ENCODE peak calls at places on chromosomes 11 and 22, in six cellular contexts. K is right lobe of liver, X is GM13976, O is nephron progenitor cell, T is foreskin fibroblast, U is OCI-LY7. F is an unnamed sample.

GRCh38 chr11:29306527-29306926 is 710.3 kb downstream of the KCNA4 start:
- DNase-seq in K (no peak), X (no peak), O (no peak), T (peak), U (no peak), F (no peak)

GRCh38 chr11:118343981-118344521 is at the start of gene CD3G:
- DNase-seq in K (no peak), X (no peak), O (no peak), T (no peak), U (no peak), F (peak)

GRCh38 chr11:35529971-35530495 is 4.6 kb upstream of the PAMR1 start:
- DNase-seq in K (no peak), X (no peak), O (no peak), T (peak), U (no peak), F (no peak)

GRCh38 chr11:64387916-64388315 is 29.0 kb downstream of the RPS6KA4 start:
- DNase-seq in K (no peak), X (no peak), O (no peak), T (no peak), U (no peak), F (no peak)

GRCh38 chr11:98307827-98308491 is 712.8 kb upstream of the CNTN5 start:
- DNase-seq in K (no peak), X (no peak), O (no peak), T (no peak), U (no peak), F (no peak)

GRCh38 chr11:57288771-57289579 is 35.8 kb downstream of the TNKS1BP1 start:
- DNase-seq in K (peak), X (no peak), O (peak), T (peak), U (no peak), F (no peak)

GRCh38 chr11:66845876-66846212 is 2.6 kb downstream of the RCE1 start:
- DNase-seq in K (no peak), X (no peak), O (no peak), T (no peak), U (no peak), F (no peak)

GRCh38 chr11:20596629-20597129 is 2.7 kb upstream of the SLC6A5 start:
- DNase-seq in K (no peak), X (no peak), O (peak), T (no peak), U (no peak), F (no peak)

GRCh38 chr22:26318975-26319374 is 110.1 kb upstream of the ASPHD2 start:
- DNase-seq in K (no peak), X (no peak), O (no peak), T (peak), U (no peak), F (no peak)

GRCh38 chr22:30452861-30453260 is 19.0 kb downstream of the SEC14L3 start:
- DNase-seq in K (no peak), X (no peak), O (no peak), T (no peak), U (no peak), F (no peak)

GRCh38 chr11:6559375-6559774 is 44.0 kb downstream of the RRP8 start:
- DNase-seq in K (no peak), X (no peak), O (no peak), T (no peak), U (no peak), F (no peak)

GRCh38 chr11:118153976-118154375 is 1.4 kb upstream of the SCN4B start:
- DNase-seq in K (no peak), X (no peak), O (no peak), T (no peak), U (no peak), F (no peak)

GRCh38 chr11:96744697-96745096 is 354.9 kb downstream of the JRKL start:
- DNase-seq in K (no peak), X (no peak), O (no peak), T (no peak), U (no peak), F (no peak)

GRCh38 chr22:46581580-46582244 is 38.5 kb upstream of the GRAMD4 start:
- DNase-seq in K (peak), X (no peak), O (no peak), T (no peak), U (no peak), F (peak)

GRCh38 chr11:19460718-19461405 is 220.1 kb upstream of the E2F8 start:
- DNase-seq in K (no peak), X (no peak), O (no peak), T (no peak), U (no peak), F (no peak)

GRCh38 chr11:12430912-12431311 is 53.5 kb downstream of the PARVA start:
- DNase-seq in K (no peak), X (no peak), O (no peak), T (peak), U (no peak), F (no peak)

GRCh38 chr11:118634435-118635236 is 27.2 kb downstream of the PHLDB1 start:
- DNase-seq in K (peak), X (no peak), O (peak), T (peak), U (no peak), F (no peak)

GRCh38 chr22:39997939-39998726 is 3.4 kb downstream of the FAM83F start:
- DNase-seq in K (peak), X (no peak), O (peak), T (no peak), U (no peak), F (no peak)

DNA sequence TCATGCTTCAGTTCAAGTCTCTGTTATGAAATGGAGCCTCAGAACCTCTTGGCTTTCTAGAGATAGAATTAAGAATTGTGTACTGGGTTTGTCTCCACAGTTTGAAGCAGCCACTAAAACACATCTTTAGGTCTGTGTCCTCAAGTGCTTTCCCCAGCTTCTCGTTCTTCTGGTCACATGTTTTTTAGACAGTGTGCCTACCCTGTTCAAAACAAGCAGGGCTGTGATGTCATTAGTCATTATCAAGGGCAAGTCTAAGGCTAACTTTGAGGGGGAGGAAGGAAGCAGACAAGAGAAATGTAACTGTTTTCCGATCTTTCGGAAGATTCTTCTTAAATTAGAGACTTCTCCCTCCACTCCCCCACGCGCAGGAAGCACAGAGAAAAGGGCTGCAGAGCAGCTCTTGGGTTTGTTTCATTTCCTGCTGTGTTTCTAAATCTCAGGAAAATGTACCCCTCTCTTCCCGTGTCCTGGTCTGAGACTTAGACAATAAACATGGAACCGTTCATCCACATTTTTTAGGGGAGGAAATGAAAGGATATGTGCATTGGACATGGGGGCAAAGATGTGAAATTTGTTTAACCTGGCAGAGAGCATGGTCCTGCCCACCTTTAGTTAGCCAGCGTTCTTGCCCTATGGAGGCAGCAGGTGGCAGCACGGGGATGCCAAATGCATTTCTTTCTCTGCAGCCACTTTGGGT is 3.1 kb downstream of the AKIP1 start:
- DNase-seq in K (no peak), X (peak), O (peak), T (peak), U (peak), F (peak)
- TF ChIP-seq CTCF in K (peak), X (peak), O (peak), T (peak), U (peak), F (peak)

GRCh38 chr22:24706050-24706449 is 68.5 kb downstream of the PIWIL3 start:
- DNase-seq in K (no peak), X (no peak), O (peak), T (no peak), U (no peak), F (no peak)
- TF ChIP-seq CTCF in K (no peak), X (no peak), O (peak), T (no peak), U (no peak), F (no peak)

GRCh38 chr11:70230840-70231710 is 28.0 kb downstream of the FADD start:
- DNase-seq in K (no peak), X (no peak), O (no peak), T (no peak), U (no peak), F (no peak)

GRCh38 chr11:70229737-70230136 is 26.6 kb downstream of the FADD start:
- DNase-seq in K (peak), X (no peak), O (no peak), T (no peak), U (no peak), F (no peak)

GRCh38 chr11:70230151-70230839 is 27.2 kb downstream of the FADD start:
- DNase-seq in K (no peak), X (no peak), O (no peak), T (no peak), U (no peak), F (no peak)

GRCh38 chr11:70225629-70226582 is 22.8 kb downstream of the FADD start:
- DNase-seq in K (peak), X (no peak), O (no peak), T (no peak), U (no peak), F (no peak)

DNA sequence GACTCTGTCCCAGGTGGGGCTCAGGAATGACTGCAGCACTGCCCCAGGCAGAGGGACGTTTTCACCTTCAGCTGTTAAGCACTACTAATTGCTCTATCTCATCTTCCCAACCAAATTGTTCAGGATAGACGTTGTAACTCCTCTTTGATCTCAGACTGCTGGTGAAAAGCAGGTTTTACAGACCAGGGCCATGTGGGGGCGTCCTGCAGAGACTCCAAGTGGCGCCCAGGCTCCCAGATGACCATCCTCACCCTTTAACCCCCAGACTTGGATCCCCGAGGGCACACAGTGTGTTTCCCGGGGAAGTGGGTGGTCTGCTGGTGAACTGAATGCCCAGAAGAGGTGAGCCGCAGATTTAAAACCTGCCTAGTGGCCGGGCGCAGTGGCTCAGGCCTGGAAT is 23.9 kb downstream of the FADD start:
- DNase-seq in K (peak), X (no peak), O (peak), T (no peak), U (no peak), F (peak)
- TF ChIP-seq CTCF in K (no peak), X (no peak), O (no peak), T (peak), U (peak), F (no peak)

GRCh38 chr11:83456075-83456474 is 169.9 kb upstream of the CCDC90B start:
- DNase-seq in K (no peak), X (no peak), O (peak), T (no peak), U (no peak), F (no peak)
- TF ChIP-seq CTCF in K (no peak), X (no peak), O (no peak), T (no peak), U (no peak), F (no peak)

GRCh38 chr11:130162733-130163132 is 3.2 kb downstream of the ST14 start:
- DNase-seq in K (no peak), X (no peak), O (no peak), T (peak), U (peak), F (no peak)

GRCh38 chr11:130161441-130161840 is 1.9 kb downstream of the ST14 start:
- DNase-seq in K (no peak), X (no peak), O (no peak), T (no peak), U (peak), F (no peak)

GRCh38 chr11:130165601-130166456 is 6.2 kb downstream of the ST14 start:
- DNase-seq in K (no peak), X (no peak), O (no peak), T (no peak), U (peak), F (no peak)

GRCh38 chr11:130164221-130164570 is 4.6 kb downstream of the ST14 start:
- DNase-seq in K (no peak), X (no peak), O (no peak), T (no peak), U (no peak), F (no peak)

GRCh38 chr11:130163346-130164220 is 4.0 kb downstream of the ST14 start:
- DNase-seq in K (no peak), X (no peak), O (no peak), T (no peak), U (peak), F (no peak)
- TF ChIP-seq CTCF in K (no peak), X (no peak), O (no peak), T (no peak), U (peak), F (no peak)

DNA sequence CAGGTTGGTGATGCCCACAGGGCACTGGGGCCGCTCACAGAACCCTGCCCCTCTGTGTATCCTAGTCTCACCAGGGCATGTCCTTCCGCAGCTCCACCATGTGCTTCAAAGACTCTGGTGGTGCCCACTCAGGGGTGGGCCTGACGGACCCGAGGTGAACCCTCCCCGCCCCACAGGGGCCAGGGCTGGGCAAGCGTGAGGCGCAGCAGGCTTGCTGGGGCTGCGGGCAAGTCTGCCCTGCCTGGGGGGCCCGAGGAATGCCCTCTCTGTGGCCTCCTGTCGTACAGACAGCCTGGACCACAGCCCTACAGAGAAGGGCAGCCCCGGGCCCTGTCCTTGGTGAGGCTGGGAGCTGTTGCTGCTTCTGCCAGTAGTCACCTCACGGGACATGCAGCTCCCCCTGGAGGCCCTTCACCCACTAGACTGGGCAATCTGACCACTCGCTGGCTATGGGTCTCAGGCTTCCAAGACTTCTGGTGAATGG is 40.2 kb downstream of the TBX1 start:
- DNase-seq in K (peak), X (no peak), O (no peak), T (no peak), U (no peak), F (no peak)
- TF ChIP-seq CTCF in K (no peak), X (peak), O (no peak), T (peak), U (no peak), F (no peak)

GRCh38 chr11:16993495-16993894 is 20.7 kb downstream of the PLEKHA7 start:
- DNase-seq in K (no peak), X (no peak), O (no peak), T (no peak), U (no peak), F (no peak)

GRCh38 chr11:16987205-16987568 is 27.0 kb downstream of the PLEKHA7 start:
- DNase-seq in K (no peak), X (no peak), O (peak), T (no peak), U (no peak), F (no peak)

GRCh38 chr11:16989554-16989953 is 24.7 kb downstream of the PLEKHA7 start:
- DNase-seq in K (no peak), X (no peak), O (no peak), T (no peak), U (no peak), F (no peak)

GRCh38 chr11:16997624-16998023 is 16.6 kb downstream of the PLEKHA7 start:
- DNase-seq in K (peak), X (no peak), O (no peak), T (no peak), U (no peak), F (no peak)

GRCh38 chr11:16992846-16993245 is 21.4 kb downstream of the PLEKHA7 start:
- DNase-seq in K (no peak), X (no peak), O (no peak), T (no peak), U (no peak), F (no peak)
- TF ChIP-seq CTCF in K (no peak), X (no peak), O (no peak), T (no peak), U (no peak), F (no peak)

DNA sequence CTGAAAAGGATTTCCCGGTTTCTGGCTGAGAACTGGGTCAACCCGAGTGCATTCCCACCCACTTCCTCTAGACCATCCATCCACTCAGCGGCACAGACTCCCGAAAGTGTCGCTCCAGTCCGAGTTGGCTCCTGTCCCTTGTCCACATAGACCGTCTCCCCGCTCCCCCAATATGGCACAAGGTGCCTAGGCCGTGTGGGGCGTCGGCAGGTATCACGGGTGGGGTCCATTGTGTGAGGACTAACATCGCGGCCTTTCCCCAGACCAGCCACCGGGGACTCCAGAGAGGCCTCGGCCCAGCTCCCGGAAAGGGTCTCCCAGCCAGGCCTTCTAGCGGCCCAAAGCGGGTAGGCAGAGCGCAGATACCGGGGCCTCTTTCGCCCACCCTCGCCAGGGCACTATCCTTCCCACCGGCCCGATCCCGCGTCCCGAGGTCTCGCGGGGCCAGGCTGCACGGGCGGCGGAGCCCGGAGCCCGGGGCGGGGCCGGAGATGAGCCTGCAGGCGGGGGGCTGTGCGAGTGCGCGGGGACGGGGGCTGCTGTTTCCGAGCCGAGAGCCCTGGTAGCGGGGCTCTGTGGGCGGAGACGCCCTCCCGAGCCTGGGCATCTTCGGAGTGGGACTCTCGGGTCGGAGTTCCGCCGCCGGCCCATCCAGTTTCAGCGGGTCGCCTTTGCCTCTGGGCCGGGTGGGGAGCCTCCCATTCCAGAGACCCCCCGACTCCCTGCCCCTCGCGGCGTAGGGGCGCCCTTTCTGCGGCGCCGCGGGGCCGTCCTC is 21.1 kb downstream of the SERPINH1 start:
- DNase-seq in K (peak), X (peak), O (peak), T (peak), U (peak), F (peak)
- TF ChIP-seq CTCF in K (peak), X (no peak), O (peak), T (peak), U (no peak), F (no peak)

GRCh38 chr11:15854245-15854644 is 502.1 kb downstream of the SOX6 start:
- DNase-seq in K (no peak), X (no peak), O (no peak), T (no peak), U (no peak), F (no peak)

GRCh38 chr11:15849265-15849664 is 507.1 kb downstream of the SOX6 start:
- DNase-seq in K (no peak), X (no peak), O (no peak), T (no peak), U (no peak), F (no peak)

GRCh38 chr11:15848769-15849168 is 507.6 kb downstream of the SOX6 start:
- DNase-seq in K (no peak), X (no peak), O (no peak), T (no peak), U (no peak), F (no peak)

GRCh38 chr11:15850992-15851615 is 505.2 kb downstream of the SOX6 start:
- DNase-seq in K (no peak), X (no peak), O (no peak), T (no peak), U (no peak), F (no peak)

DNA sequence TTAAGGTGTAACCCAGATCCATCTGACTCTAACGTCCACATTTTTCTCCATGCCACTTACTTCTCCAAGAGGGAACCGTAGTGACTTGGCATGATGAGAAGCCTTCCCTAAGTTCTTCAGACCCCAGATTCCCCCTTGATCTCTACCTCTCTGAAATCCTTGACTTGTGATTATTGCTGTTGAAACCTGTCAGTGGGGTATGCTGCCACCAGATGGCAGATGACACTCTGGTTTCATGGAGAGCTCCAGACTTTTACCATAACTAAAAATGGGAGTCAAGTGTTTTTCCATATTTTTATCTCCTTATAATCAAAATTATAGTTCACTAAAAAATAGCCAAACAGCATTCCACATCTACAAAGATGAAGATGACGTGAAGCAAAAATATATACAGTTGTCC is 504.2 kb downstream of the SOX6 start:
- DNase-seq in K (no peak), X (no peak), O (peak), T (no peak), U (no peak), F (peak)
- TF ChIP-seq CTCF in K (peak), X (peak), O (peak), T (peak), U (peak), F (no peak)

GRCh38 chr22:37312549-37313183 is 30.4 kb downstream of the CYTH4 start:
- DNase-seq in K (no peak), X (no peak), O (no peak), T (no peak), U (no peak), F (peak)
- TF ChIP-seq CTCF in K (no peak), X (no peak), O (no peak), T (no peak), U (no peak), F (no peak)

F was measured in activated CD8-positive, alpha-beta T cell treated with anti-CD3 and anti-CD28 coated beads for 36 hours.